ENCODE peak calls at places on chromosomes 6 and 20, in nine cellular contexts. X, S, Q, Y, E, B, O, I and L are unnamed samples.

GRCh38 chr6:156773935-156774871 is 3.0 kb upstream of the ARID1B start:
- DNase-seq in X (no peak), S (no peak), Q (no peak), Y (no peak), E (no peak), B (no peak), O (no peak), I (no peak), L (peak; percentile 37)

GRCh38 chr6:40903456-40903855 is 135.6 kb downstream of the UNC5CL start:
- DNase-seq in X (no peak), S (no peak), Q (no peak), Y (no peak), E (no peak), B (no peak), O (no peak), I (no peak), L (no peak)

GRCh38 chr6:170096803-170097504 is 193.9 kb downstream of the DLL1 start:
- DNase-seq in X (no peak), S (no peak), Q (no peak), Y (no peak), E (no peak), B (no peak), O (peak; percentile 17), I (no peak), L (no peak)

GRCh38 chr20:41249371-41249770 is 68.2 kb downstream of the ZHX3 start:
- DNase-seq in X (no peak), S (no peak), Q (no peak), Y (no peak), E (peak; percentile 51), B (peak; percentile 93), O (peak; percentile 86), I (no peak), L (peak; percentile 49)

GRCh38 chr6:11194399-11195274 is 37.8 kb downstream of the NEDD9 start:
- DNase-seq in X (no peak), S (no peak), Q (no peak), Y (no peak), E (no peak), B (peak; percentile 89), O (no peak), I (no peak), L (peak; percentile 91)

GRCh38 chr6:10855233-10855632 is 16.9 kb upstream of the MAK start:
- DNase-seq in X (no peak), S (no peak), Q (no peak), Y (peak; percentile 38), E (no peak), B (no peak), O (no peak), I (no peak), L (no peak)

GRCh38 chr6:45808917-45809316 is 206.7 kb downstream of the CLIC5 start:
- DNase-seq in X (no peak), S (no peak), Q (no peak), Y (peak; percentile 8), E (no peak), B (no peak), O (no peak), I (no peak), L (peak; percentile 69)

GRCh38 chr20:62926229-62927127 is at the start of gene DIDO1:
- DNase-seq in X (peak; percentile 77), S (peak; percentile 87), Q (peak; percentile 85), Y (peak; percentile 93), E (peak; percentile 93), B (peak; percentile 83), O (peak; percentile 88), I (peak; percentile 87), L (peak; percentile 91)

GRCh38 chr6:53591873-53592272 is 47.0 kb upstream of the GCLC start:
- DNase-seq in X (no peak), S (no peak), Q (no peak), Y (no peak), E (no peak), B (no peak), O (no peak), I (no peak), L (no peak)

GRCh38 chr6:169861431-169862045 is 110.1 kb downstream of the ERMARD start:
- DNase-seq in X (no peak), S (no peak), Q (no peak), Y (no peak), E (no peak), B (no peak), O (no peak), I (no peak), L (no peak)

GRCh38 chr20:64109390-64109747 is 2.0 kb upstream of the NPBWR2 start:
- DNase-seq in X (no peak), S (no peak), Q (no peak), Y (no peak), E (no peak), B (no peak), O (no peak), I (no peak), L (no peak)

GRCh38 chr6:135212020-135212806 is 31.1 kb downstream of the MYB start:
- DNase-seq in X (no peak), S (no peak), Q (no peak), Y (no peak), E (no peak), B (peak; percentile 26), O (no peak), I (no peak), L (peak; percentile 40)

GRCh38 chr20:48787861-48788375 is 39.9 kb downstream of the PREX1 start:
- DNase-seq in X (no peak), S (no peak), Q (no peak), Y (peak; percentile 32), E (no peak), B (peak; percentile 77), O (no peak), I (peak; percentile 25), L (peak; percentile 78)

GRCh38 chr20:23244916-23245552 is 105.6 kb upstream of the NXT1 start:
- DNase-seq in X (no peak), S (no peak), Q (no peak), Y (no peak), E (no peak), B (no peak), O (no peak), I (no peak), L (no peak)